ENCODE peak calls at places on chromosomes 6 and 20, in seven cellular contexts. B is HTR-8/SVneo; Q is effector CD4-positive, alpha-beta T cell; C is coronary artery; K is BE2C; W is T-helper 1 cell; R is Kasumi-1. M is an unnamed sample.

GRCh38 chr6:2450546-2450945 is 205.1 kb upstream of the GMDS start:
- DNase-seq in Q (no peak), W (no peak), K (peak), C (no peak), R (no peak), B (no peak), M (no peak)

GRCh38 chr6:62009445-62009844 is 276.6 kb downstream of the KHDRBS2 start:
- DNase-seq in K (no peak), R (no peak), W (no peak), B (no peak), C (no peak), Q (no peak), M (no peak)

GRCh38 chr20:6160736-6161135 is 37.9 kb upstream of the FERMT1 start:
- DNase-seq in R (no peak), B (no peak), C (no peak), W (no peak), Q (no peak), K (no peak), M (peak)

GRCh38 chr6:38567436-38567835 is 72.3 kb downstream of the BTBD9 start:
- DNase-seq in W (no peak), Q (no peak), B (peak), C (peak), R (no peak), K (peak), M (no peak)

GRCh38 chr6:149317656-149318571 is at the start of gene TAB2:
- DNase-seq in Q (peak), R (peak), W (peak), C (no peak), B (peak), K (peak), M (peak)

GRCh38 chr6:53465732-53466131 is 79.2 kb downstream of the GCLC start:
- DNase-seq in C (no peak), K (no peak), Q (no peak), W (no peak), B (no peak), R (no peak), M (no peak)

GRCh38 chr6:11766589-11767450 is 11.8 kb downstream of the ADTRP start:
- DNase-seq in W (no peak), Q (no peak), K (no peak), C (peak), B (peak), R (no peak), M (no peak)

GRCh38 chr20:23867152-23867776 is 12.3 kb downstream of the CST5 start:
- DNase-seq in W (no peak), K (no peak), R (no peak), C (no peak), B (no peak), Q (no peak), M (no peak)

GRCh38 chr6:168124161-168124560 is 45.1 kb upstream of the FRMD1 start:
- DNase-seq in R (no peak), C (peak), W (no peak), B (no peak), K (no peak), Q (no peak), M (no peak)

GRCh38 chr6:34462010-34462409 is 3.9 kb upstream of the PACSIN1 start:
- DNase-seq in K (no peak), B (no peak), C (no peak), Q (no peak), W (no peak), R (no peak), M (no peak)

GRCh38 chr6:25331085-25331685 is 52.0 kb downstream of the CARMIL1 start:
- DNase-seq in K (no peak), Q (no peak), B (no peak), W (no peak), C (no peak), R (no peak), M (no peak)

GRCh38 chr20:49426873-49427272 is 55.6 kb downstream of the KCNB1 start:
- DNase-seq in Q (no peak), W (no peak), K (no peak), R (no peak), C (no peak), B (no peak), M (no peak)

GRCh38 chr20:3174442-3175263 is 1.3 kb upstream of the LZTS3 start:
- DNase-seq in Q (no peak), C (no peak), K (peak), R (no peak), W (no peak), B (no peak), M (no peak)

GRCh38 chr20:9035129-9035528 is 33.8 kb upstream of the PLCB4 start:
- DNase-seq in C (peak), R (no peak), K (no peak), Q (no peak), B (peak), W (no peak), M (no peak)

GRCh38 chr6:69846770-69847506 is 19.4 kb upstream of the COL19A1 start:
- DNase-seq in R (no peak), C (no peak), W (no peak), Q (no peak), B (no peak), K (no peak), M (no peak)

GRCh38 chr20:8901237-8902025 is 167.5 kb upstream of the PLCB4 start:
- DNase-seq in K (no peak), Q (no peak), W (no peak), R (no peak), B (no peak), C (peak), M (no peak)

GRCh38 chr20:47278907-47279348 is 77.6 kb downstream of the ZMYND8 start:
- DNase-seq in W (no peak), K (no peak), C (no peak), R (no peak), Q (no peak), B (no peak), M (no peak)

GRCh38 chr6:70586114-70586513 is 19.4 kb downstream of the SDHAF4 start:
- DNase-seq in K (no peak), W (no peak), Q (no peak), C (no peak), R (no peak), B (no peak), M (peak)

GRCh38 chr20:38825901-38826625 is 20.6 kb downstream of the PPP1R16B start:
- DNase-seq in W (no peak), R (peak), K (no peak), B (peak), C (no peak), Q (no peak), M (no peak)

GRCh38 chr6:149714442-149714841 is 3.5 kb downstream of the LATS1 start:
- DNase-seq in Q (no peak), B (no peak), R (no peak), K (no peak), C (no peak), W (no peak), M (no peak)

GRCh38 chr6:41672816-41673703 is 34.8 kb downstream of the MDFI start:
- DNase-seq in R (no peak), Q (no peak), C (no peak), B (no peak), W (no peak), K (no peak), M (no peak)

GRCh38 chr6:126539022-126539421 is 199.1 kb downstream of the CENPW start:
- DNase-seq in Q (no peak), R (no peak), B (no peak), W (no peak), C (no peak), K (no peak), M (no peak)

GRCh38 chr20:8812818-8813217 is 256.1 kb upstream of the PLCB4 start:
- DNase-seq in C (no peak), R (peak), Q (no peak), W (no peak), B (no peak), K (no peak), M (no peak)

GRCh38 chr6:31568537-31568961 is 3.5 kb upstream of the LTA start:
- DNase-seq in B (no peak), K (no peak), C (no peak), R (no peak), W (peak), Q (peak), M (peak)

GRCh38 chr20:53247460-53248103 is 275.4 kb downstream of the TSHZ2 start:
- DNase-seq in R (no peak), Q (no peak), K (no peak), C (no peak), W (no peak), B (no peak), M (no peak)

GRCh38 chr6:81562169-81562568 is 190.3 kb downstream of the TENT5A start:
- DNase-seq in W (no peak), Q (no peak), K (no peak), C (no peak), R (no peak), B (peak), M (no peak)

GRCh38 chr6:111721677-111722219 is 116.1 kb upstream of the TRAF3IP2 start:
- DNase-seq in C (no peak), Q (no peak), R (peak), B (peak), W (no peak), K (peak), M (peak)

GRCh38 chr20:19351542-19351941 is 139.1 kb downstream of the SLC24A3 start:
- DNase-seq in Q (no peak), K (no peak), W (no peak), B (no peak), C (no peak), R (no peak), M (no peak)

GRCh38 chr6:139522471-139523220 is 148.2 kb upstream of the CITED2 start:
- DNase-seq in R (no peak), W (no peak), Q (no peak), K (no peak), C (no peak), B (no peak), M (no peak)

GRCh38 chr6:152981989-152982767 is 663 bp downstream of the FBXO5 start:
- DNase-seq in R (no peak), C (no peak), B (no peak), W (peak), K (peak), Q (no peak), M (no peak)

GRCh38 chr20:31872406-31872805 is 2.0 kb downstream of the TTLL9 start:
- DNase-seq in W (no peak), Q (no peak), C (no peak), R (no peak), B (no peak), K (no peak), M (no peak)

GRCh38 chr6:43286456-43286994 is 11.5 kb upstream of the SLC22A7 start:
- DNase-seq in R (no peak), C (no peak), B (no peak), W (no peak), Q (no peak), K (no peak), M (no peak)

GRCh38 chr20:41136336-41136694 is 1.0 kb upstream of the PLCG1 start:
- DNase-seq in W (no peak), C (no peak), B (no peak), K (no peak), R (peak), Q (no peak), M (no peak)

GRCh38 chr6:83352413-83352812 is 78.4 kb downstream of the ME1 start:
- DNase-seq in B (no peak), C (no peak), Q (no peak), W (no peak), K (no peak), R (no peak), M (no peak)

GRCh38 chr6:133814235-133814634 is 74.7 kb upstream of the TCF21 start:
- DNase-seq in Q (no peak), K (no peak), B (no peak), C (no peak), W (no peak), R (no peak), M (no peak)

GRCh38 chr6:38034269-38034914 is 214.9 kb downstream of the ZFAND3 start:
- DNase-seq in W (no peak), B (no peak), R (peak), K (no peak), Q (no peak), C (no peak), M (peak)

GRCh38 chr6:1575213-1576041 is 34.3 kb upstream of the FOXC1 start:
- DNase-seq in R (no peak), C (no peak), W (no peak), Q (no peak), K (peak), B (no peak), M (no peak)

M was measured in MM.1S.